ENCODE peak calls at places on chromosomes 13 and 19, in six cellular contexts. One of them, this sample, is unnamed.

GRCh38 chr19:4555657-4556561 is 3.6 kb downstream of the SEMA6B start:
- DNase-seq in SK-N-SH: peak
- DNase-seq in HCT116: peak
- DNase-seq in H1: peak
- DNase-seq in HepG2: no peak
- DNase-seq in GM12878: no peak
- DNase-seq in this sample: peak

GRCh38 chr19:40802300-40803169 is 3.5 kb downstream of the EGLN2 start:
- DNase-seq in SK-N-SH: peak
- DNase-seq in HCT116: no peak
- DNase-seq in H1: no peak
- DNase-seq in HepG2: no peak
- DNase-seq in GM12878: no peak
- DNase-seq in this sample: no peak

GRCh38 chr19:45166723-45167252 is 6.0 kb upstream of the NKPD1 start:
- DNase-seq in SK-N-SH: no peak
- DNase-seq in HCT116: no peak
- DNase-seq in H1: no peak
- DNase-seq in HepG2: peak
- DNase-seq in GM12878: no peak
- DNase-seq in this sample: no peak

GRCh38 chr13:36163303-36163702 is 32.1 kb upstream of the DCLK1 start:
- DNase-seq in SK-N-SH: no peak
- DNase-seq in HCT116: no peak
- DNase-seq in H1: no peak
- DNase-seq in HepG2: no peak
- DNase-seq in GM12878: no peak
- DNase-seq in this sample: no peak

GRCh38 chr19:29516821-29517395 is 8.9 kb upstream of the VSTM2B start:
- DNase-seq in SK-N-SH: no peak
- DNase-seq in HCT116: no peak
- DNase-seq in H1: no peak
- DNase-seq in HepG2: no peak
- DNase-seq in GM12878: no peak
- DNase-seq in this sample: no peak

GRCh38 chr19:3801412-3802096 is 15.4 kb upstream of the MATK start:
- DNase-seq in SK-N-SH: peak
- DNase-seq in HCT116: no peak
- DNase-seq in H1: peak
- DNase-seq in HepG2: no peak
- DNase-seq in GM12878: no peak
- DNase-seq in this sample: peak

GRCh38 chr13:19838726-19839342 is 24.6 kb downstream of the ZMYM5 start:
- DNase-seq in SK-N-SH: no peak
- DNase-seq in HCT116: no peak
- DNase-seq in H1: no peak
- DNase-seq in HepG2: no peak
- DNase-seq in GM12878: no peak
- DNase-seq in this sample: no peak

GRCh38 chr19:33436360-33437345 is 63.1 kb downstream of the CEBPG start:
- DNase-seq in SK-N-SH: peak
- DNase-seq in HCT116: no peak
- DNase-seq in H1: no peak
- DNase-seq in HepG2: no peak
- DNase-seq in GM12878: no peak
- DNase-seq in this sample: no peak

GRCh38 chr19:55711719-55712118 is 26.5 kb downstream of the NLRP9 start:
- DNase-seq in SK-N-SH: no peak
- DNase-seq in HCT116: no peak
- DNase-seq in H1: no peak
- DNase-seq in HepG2: no peak
- DNase-seq in GM12878: no peak
- DNase-seq in this sample: no peak

GRCh38 chr13:113802090-113802531 is 43.1 kb downstream of the TMEM255B start:
- DNase-seq in SK-N-SH: peak
- DNase-seq in HCT116: no peak
- DNase-seq in H1: peak
- DNase-seq in HepG2: peak
- DNase-seq in GM12878: no peak
- DNase-seq in this sample: peak

GRCh38 chr13:102226591-102226990 is 175.3 kb downstream of the FGF14 start:
- DNase-seq in SK-N-SH: no peak
- DNase-seq in HCT116: no peak
- DNase-seq in H1: no peak
- DNase-seq in HepG2: no peak
- DNase-seq in GM12878: no peak
- DNase-seq in this sample: no peak
- TF ChIP-seq JUND in SK-N-SH: no peak
- TF ChIP-seq JUND in HCT116: no peak
- TF ChIP-seq JUND in H1: no peak
- TF ChIP-seq JUND in HepG2: no peak
- TF ChIP-seq JUND in GM12878: no peak
- TF ChIP-seq JUND in this sample: no peak

GRCh38 chr13:30097089-30097488 is 210.3 kb downstream of the KATNAL1 start:
- DNase-seq in SK-N-SH: no peak
- DNase-seq in HCT116: no peak
- DNase-seq in H1: no peak
- DNase-seq in HepG2: no peak
- DNase-seq in GM12878: no peak
- DNase-seq in this sample: no peak

GRCh38 chr13:30091035-30091434 is 216.3 kb downstream of the KATNAL1 start:
- DNase-seq in SK-N-SH: no peak
- DNase-seq in HCT116: no peak
- DNase-seq in H1: no peak
- DNase-seq in HepG2: no peak
- DNase-seq in GM12878: no peak
- DNase-seq in this sample: no peak

GRCh38 chr13:30088312-30088855 is 219.0 kb downstream of the KATNAL1 start:
- DNase-seq in SK-N-SH: no peak
- DNase-seq in HCT116: no peak
- DNase-seq in H1: no peak
- DNase-seq in HepG2: no peak
- DNase-seq in GM12878: no peak
- DNase-seq in this sample: no peak

GRCh38 chr13:30094015-30094533 is 213.3 kb downstream of the KATNAL1 start:
- DNase-seq in SK-N-SH: no peak
- DNase-seq in HCT116: no peak
- DNase-seq in H1: no peak
- DNase-seq in HepG2: no peak
- DNase-seq in GM12878: no peak
- DNase-seq in this sample: no peak

DNA sequence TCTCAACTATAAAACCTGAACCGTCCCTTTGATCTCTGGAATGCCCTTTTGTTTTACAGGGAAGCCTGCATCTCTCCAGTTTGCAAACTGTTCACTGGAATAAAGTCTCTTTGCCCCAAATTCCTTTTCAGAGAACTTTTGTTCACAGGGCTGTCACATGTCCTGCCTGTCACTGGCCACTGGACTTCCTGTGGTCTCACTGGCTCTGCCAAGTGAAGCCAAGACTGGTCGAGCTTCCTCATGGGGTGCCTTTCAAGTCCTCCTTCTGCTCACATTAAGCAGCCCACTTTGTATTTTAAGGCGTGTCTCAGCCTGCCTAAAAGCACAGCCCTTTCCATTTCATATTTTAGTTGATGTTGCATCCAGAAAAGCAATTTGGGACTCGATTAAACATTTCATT is 215.7 kb downstream of the KATNAL1 start:
- DNase-seq in SK-N-SH: no peak
- DNase-seq in HCT116: no peak
- DNase-seq in H1: no peak
- DNase-seq in HepG2: no peak
- DNase-seq in GM12878: no peak
- DNase-seq in this sample: no peak
- TF ChIP-seq JUND in SK-N-SH: no peak
- TF ChIP-seq JUND in HCT116: no peak
- TF ChIP-seq JUND in H1: no peak
- TF ChIP-seq JUND in HepG2: no peak
- TF ChIP-seq JUND in GM12878: no peak
- TF ChIP-seq JUND in this sample: no peak

DNA sequence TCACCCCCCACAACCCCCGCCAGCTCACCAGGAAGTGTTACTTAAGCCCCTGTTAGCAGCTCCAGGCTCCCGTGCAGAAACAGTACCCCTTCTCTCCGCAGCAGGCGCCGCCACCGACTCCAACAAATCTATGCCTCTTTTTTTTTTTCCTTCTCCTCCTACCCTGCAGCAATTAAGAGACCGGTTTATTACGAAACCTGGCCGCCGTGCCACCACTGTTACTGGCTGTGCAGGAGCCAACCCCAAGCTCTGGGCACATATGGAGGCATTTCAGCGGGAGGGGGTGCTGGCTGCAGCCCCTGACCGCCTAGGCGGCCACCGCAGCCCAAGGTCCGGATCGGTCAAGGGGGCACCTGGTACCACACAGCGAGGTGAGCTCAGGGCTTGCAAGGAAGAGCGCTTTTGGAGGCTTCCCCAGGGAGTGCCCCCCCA is 2.4 kb downstream of the GADD45B start:
- DNase-seq in SK-N-SH: peak
- DNase-seq in HCT116: no peak
- DNase-seq in H1: peak
- DNase-seq in HepG2: no peak
- DNase-seq in GM12878: no peak
- DNase-seq in this sample: peak
- TF ChIP-seq JUND in SK-N-SH: no peak
- TF ChIP-seq JUND in HCT116: no peak
- TF ChIP-seq JUND in H1: no peak
- TF ChIP-seq JUND in HepG2: no peak
- TF ChIP-seq JUND in GM12878: no peak
- TF ChIP-seq JUND in this sample: no peak

DNA sequence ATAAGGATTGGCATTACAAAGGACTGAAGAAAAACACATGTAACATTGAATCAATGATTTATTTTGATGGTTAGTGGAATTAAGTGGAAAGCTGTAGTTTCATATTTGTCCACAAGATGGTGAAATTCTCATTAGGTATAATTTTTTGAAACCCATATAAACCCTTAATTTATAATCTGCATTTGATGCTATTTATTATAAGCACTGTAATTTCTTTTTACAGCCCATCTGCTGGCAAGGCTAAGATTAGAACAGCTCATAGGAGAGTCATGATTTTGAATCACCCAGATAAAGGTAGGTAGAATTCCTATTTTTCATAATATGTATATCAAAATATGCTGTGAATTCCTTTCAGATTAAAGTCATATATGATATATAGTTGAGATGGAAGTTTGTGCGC is 62.2 kb downstream of the DNAJC15 start:
- DNase-seq in SK-N-SH: peak
- DNase-seq in HCT116: peak
- DNase-seq in H1: no peak
- DNase-seq in HepG2: no peak
- DNase-seq in GM12878: no peak
- DNase-seq in this sample: peak
- TF ChIP-seq JUND in SK-N-SH: no peak
- TF ChIP-seq JUND in HCT116: no peak
- TF ChIP-seq JUND in H1: no peak
- TF ChIP-seq JUND in HepG2: no peak
- TF ChIP-seq JUND in GM12878: no peak
- TF ChIP-seq JUND in this sample: no peak

GRCh38 chr19:47698631-47699359 is 14.4 kb upstream of the EHD2 start:
- DNase-seq in SK-N-SH: no peak
- DNase-seq in HCT116: no peak
- DNase-seq in H1: no peak
- DNase-seq in HepG2: no peak
- DNase-seq in GM12878: no peak
- DNase-seq in this sample: no peak

GRCh38 chr19:47700934-47701716 is 12.1 kb upstream of the EHD2 start:
- DNase-seq in SK-N-SH: no peak
- DNase-seq in HCT116: no peak
- DNase-seq in H1: no peak
- DNase-seq in HepG2: no peak
- DNase-seq in GM12878: no peak
- DNase-seq in this sample: no peak

GRCh38 chr19:47701717-47702552 is 11.3 kb upstream of the EHD2 start:
- DNase-seq in SK-N-SH: no peak
- DNase-seq in HCT116: no peak
- DNase-seq in H1: no peak
- DNase-seq in HepG2: no peak
- DNase-seq in GM12878: no peak
- DNase-seq in this sample: no peak

GRCh38 chr19:47697863-47698609 is 15.2 kb upstream of the EHD2 start:
- DNase-seq in SK-N-SH: peak
- DNase-seq in HCT116: peak
- DNase-seq in H1: peak
- DNase-seq in HepG2: peak
- DNase-seq in GM12878: peak
- DNase-seq in this sample: peak

DNA sequence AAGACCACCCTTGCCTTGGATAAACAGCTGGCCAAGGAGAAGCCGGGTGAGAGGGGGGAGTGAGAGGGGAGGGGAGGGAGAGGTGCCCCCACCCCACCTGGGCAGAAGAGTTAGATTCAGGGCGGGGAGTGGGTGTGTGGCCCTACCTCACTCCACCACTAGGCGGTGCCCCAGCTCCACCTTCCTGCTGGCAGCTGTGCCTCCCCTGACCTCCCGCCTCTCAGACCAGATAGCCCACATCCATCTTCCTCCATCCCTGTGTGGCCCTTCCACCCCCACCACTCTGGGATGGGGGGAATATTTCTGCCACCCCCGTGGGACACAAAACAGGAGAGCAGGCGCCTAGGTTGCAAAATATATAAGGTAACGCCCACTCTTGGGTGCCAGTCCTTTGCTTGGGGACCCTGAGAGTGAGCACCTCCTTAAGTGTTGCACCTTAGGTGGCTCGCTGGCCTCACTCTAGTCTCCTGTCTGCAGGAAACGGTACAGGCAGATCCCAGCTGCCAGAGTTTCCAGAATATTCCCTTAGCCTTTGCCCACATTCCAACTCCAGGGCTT is 13.8 kb upstream of the EHD2 start:
- DNase-seq in SK-N-SH: peak
- DNase-seq in HCT116: no peak
- DNase-seq in H1: peak
- DNase-seq in HepG2: peak
- DNase-seq in GM12878: no peak
- DNase-seq in this sample: peak
- TF ChIP-seq JUND in SK-N-SH: no peak
- TF ChIP-seq JUND in HCT116: no peak
- TF ChIP-seq JUND in H1: no peak
- TF ChIP-seq JUND in HepG2: no peak
- TF ChIP-seq JUND in GM12878: no peak
- TF ChIP-seq JUND in this sample: no peak

DNA sequence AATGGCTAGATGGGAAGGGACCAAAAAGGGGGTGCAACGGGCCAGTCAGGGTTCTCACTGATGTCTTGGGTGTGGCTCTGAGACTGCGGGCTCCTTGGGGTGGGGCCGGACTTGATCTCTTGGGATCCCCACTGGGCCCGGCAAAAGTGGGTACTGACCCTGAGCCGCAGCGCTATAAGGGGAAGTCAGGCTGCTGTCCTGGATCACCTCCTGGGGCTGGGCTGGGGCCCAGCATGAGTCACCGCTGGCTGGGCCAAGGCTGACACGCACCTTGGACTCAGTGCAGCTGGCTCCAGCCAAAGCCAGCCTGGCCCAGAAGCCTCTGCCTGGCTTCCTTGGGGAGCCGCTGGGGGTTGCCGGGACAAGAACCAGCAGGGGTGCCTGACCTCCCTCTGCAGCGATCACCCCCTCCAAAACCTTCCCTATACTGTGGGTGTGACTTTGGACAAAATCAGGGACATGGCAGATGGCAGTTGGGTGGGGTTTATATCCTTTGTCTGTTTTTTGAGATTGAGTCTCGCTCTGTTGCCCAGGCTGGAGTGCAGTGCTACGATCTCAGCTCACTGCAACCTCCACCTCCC is 614 bp upstream of the IQCN start:
- DNase-seq in SK-N-SH: no peak
- DNase-seq in HCT116: no peak
- DNase-seq in H1: no peak
- DNase-seq in HepG2: peak
- DNase-seq in GM12878: no peak
- DNase-seq in this sample: peak
- TF ChIP-seq JUND in SK-N-SH: peak
- TF ChIP-seq JUND in HCT116: peak
- TF ChIP-seq JUND in H1: peak
- TF ChIP-seq JUND in HepG2: peak
- TF ChIP-seq JUND in GM12878: no peak
- TF ChIP-seq JUND in this sample: no peak